ENCODE peak calls at places on chromosomes 7 and 10, in nine cellular contexts. I, K, N, X, A, U, V, M and B are unnamed samples.

GRCh38 chr7:157580324-157580723 is 243.5 kb downstream of the DNAJB6 start:
- DNase-seq in I (no peak), K (no peak), N (peak), X (no peak), A (no peak), U (no peak), V (no peak), M (peak), B (no peak)

GRCh38 chr7:26900283-26900682 is 35.9 kb upstream of the SKAP2 start:
- DNase-seq in I (no peak), K (no peak), N (no peak), X (no peak), A (no peak), U (no peak), V (no peak), M (no peak), B (no peak)

GRCh38 chr10:115706482-115707076 is 566.4 kb downstream of the GFRA1 start:
- DNase-seq in I (peak), K (no peak), N (no peak), X (peak), A (no peak), U (peak), V (no peak), M (no peak), B (no peak)

GRCh38 chr10:101624526-101625102 is 36.5 kb downstream of the DPCD start:
- DNase-seq in I (no peak), K (no peak), N (no peak), X (no peak), A (no peak), U (no peak), V (no peak), M (peak), B (no peak)

GRCh38 chr7:84746347-84746746 is 440.5 kb downstream of the SEMA3D start:
- DNase-seq in I (peak), K (no peak), N (no peak), X (no peak), A (no peak), U (no peak), V (no peak), M (no peak), B (no peak)

GRCh38 chr10:63711361-63711760 is 190.2 kb downstream of the REEP3 start:
- DNase-seq in I (no peak), K (no peak), N (peak), X (peak), A (no peak), U (no peak), V (no peak), M (no peak), B (no peak)

GRCh38 chr7:45726883-45727282 is 146.0 kb downstream of the CCDC201 start:
- DNase-seq in I (no peak), K (no peak), N (no peak), X (no peak), A (no peak), U (no peak), V (no peak), M (peak), B (no peak)

GRCh38 chr10:60978287-60979115 is 34.5 kb upstream of the RHOBTB1 start:
- DNase-seq in I (peak), K (no peak), N (no peak), X (peak), A (no peak), U (peak), V (no peak), M (no peak), B (no peak)

GRCh38 chr10:11036424-11037011 is 18.8 kb downstream of the CELF2 start:
- DNase-seq in I (peak), K (no peak), N (no peak), X (peak), A (peak), U (peak), V (no peak), M (no peak), B (no peak)

GRCh38 chr10:266974-267425 is 131.7 kb downstream of the ZMYND11 start:
- DNase-seq in I (peak), K (no peak), N (no peak), X (peak), A (no peak), U (peak), V (no peak), M (no peak), B (no peak)

GRCh38 chr7:47833211-47833610 is 115.1 kb downstream of the PKD1L1 start:
- DNase-seq in I (no peak), K (no peak), N (no peak), X (no peak), A (no peak), U (no peak), V (no peak), M (no peak), B (no peak)

GRCh38 chr10:69906425-69906824 is 104.7 kb downstream of the COL13A1 start:
- DNase-seq in I (no peak), K (no peak), N (no peak), X (no peak), A (no peak), U (no peak), V (no peak), M (no peak), B (no peak)

GRCh38 chr10:85510682-85511081 is 855.9 kb downstream of the GRID1 start:
- DNase-seq in I (no peak), K (no peak), N (no peak), X (no peak), A (no peak), U (no peak), V (no peak), M (no peak), B (no peak)

GRCh38 chr7:77450054-77450453 is 33.9 kb upstream of the GSAP start:
- DNase-seq in I (peak), K (no peak), N (no peak), X (peak), A (no peak), U (no peak), V (no peak), M (no peak), B (no peak)

GRCh38 chr7:30974605-30975256 is 11.0 kb downstream of the GHRHR start:
- DNase-seq in I (peak), K (peak), N (no peak), X (peak), A (peak), U (peak), V (no peak), M (no peak), B (peak)

GRCh38 chr10:34816067-34817002 is 1.2 kb upstream of the PARD3 start:
- DNase-seq in I (peak), K (no peak), N (no peak), X (peak), A (peak), U (no peak), V (no peak), M (no peak), B (no peak)

GRCh38 chr10:117654105-117654504 is 111.6 kb downstream of the EMX2 start:
- DNase-seq in I (no peak), K (no peak), N (no peak), X (no peak), A (no peak), U (no peak), V (no peak), M (no peak), B (no peak)

DNA sequence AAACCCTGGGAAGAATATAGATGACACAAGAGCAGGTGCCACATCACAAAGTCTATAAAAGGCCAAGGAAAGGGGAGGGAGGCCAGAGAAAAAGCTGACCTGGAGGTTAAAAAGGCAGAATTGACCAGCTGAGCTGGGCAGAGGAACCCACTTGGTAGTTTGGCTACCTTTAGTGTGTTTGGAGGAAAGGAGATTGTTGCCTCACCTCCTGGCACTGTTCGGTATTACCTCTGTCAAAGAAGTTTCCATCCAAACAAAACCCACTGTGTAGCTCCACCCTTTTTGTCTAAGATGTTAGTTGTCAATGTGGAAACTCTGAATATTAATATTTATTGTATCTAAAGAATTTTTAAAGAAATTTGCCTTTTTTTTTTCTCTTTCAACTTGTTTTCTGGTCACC is 23.4 kb downstream of the ENTPD7 start:
- DNase-seq in I (no peak), K (no peak), N (no peak), X (peak), A (no peak), U (no peak), V (no peak), M (no peak), B (no peak)
- TF ChIP-seq CTCF in I (no peak), K (peak), N (no peak), X (peak), A (no peak), U (no peak), V (no peak), M (peak), B (peak)

GRCh38 chr7:35035511-35035921 is 1.8 kb downstream of the DPY19L1 start:
- DNase-seq in I (peak), K (no peak), N (no peak), X (peak), A (no peak), U (peak), V (no peak), M (no peak), B (no peak)
- TF ChIP-seq CTCF in I (peak), K (peak), N (no peak), X (peak), A (no peak), U (peak), V (no peak), M (peak), B (no peak)

GRCh38 chr10:122113161-122113944 is 124.4 kb downstream of the TACC2 start:
- DNase-seq in I (peak), K (no peak), N (peak), X (peak), A (peak), U (peak), V (no peak), M (peak), B (peak)
- TF ChIP-seq CTCF in I (peak), K (peak), N (peak), X (peak), A (peak), U (peak), V (no peak), M (no peak), B (peak)

GRCh38 chr7:28458732-28459131 is 46.4 kb downstream of the CREB5 start:
- DNase-seq in I (no peak), K (no peak), N (no peak), X (no peak), A (no peak), U (no peak), V (no peak), M (no peak), B (no peak)

GRCh38 chr7:28455486-28455885 is 43.2 kb downstream of the CREB5 start:
- DNase-seq in I (no peak), K (no peak), N (no peak), X (no peak), A (no peak), U (no peak), V (no peak), M (no peak), B (no peak)

GRCh38 chr7:28459306-28459705 is 47.0 kb downstream of the CREB5 start:
- DNase-seq in I (no peak), K (no peak), N (no peak), X (no peak), A (no peak), U (no peak), V (no peak), M (no peak), B (no peak)

DNA sequence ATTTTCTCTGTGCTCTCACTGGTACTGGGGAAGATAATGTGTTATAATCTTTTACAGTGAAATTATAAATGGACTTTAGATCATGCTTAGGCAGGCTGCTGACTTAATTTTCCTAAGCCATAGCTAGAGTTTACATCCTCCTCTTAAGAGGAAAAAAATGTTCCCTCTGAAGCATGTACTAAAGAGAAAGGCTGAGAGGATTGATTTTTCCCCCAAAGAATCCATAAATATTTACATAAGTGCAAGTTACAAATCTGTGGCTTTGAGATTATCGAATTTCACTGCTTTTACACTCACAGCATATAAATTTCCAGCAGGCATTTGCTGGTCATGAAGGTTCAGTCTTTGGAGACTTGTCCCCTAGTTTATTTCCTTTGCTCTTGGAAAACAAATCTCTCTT is 43.7 kb downstream of the CREB5 start:
- DNase-seq in I (peak), K (no peak), N (no peak), X (no peak), A (no peak), U (no peak), V (no peak), M (no peak), B (no peak)
- TF ChIP-seq CTCF in I (no peak), K (no peak), N (no peak), X (no peak), A (no peak), U (no peak), V (no peak), M (no peak), B (no peak)